ENCODE peak calls at places on chromosomes 5 and 9, in ten cellular contexts. T is esophagus squamous epithelium, W is stomach, S is heart right ventricle, M is sigmoid colon, O is IMR-90, Z is neural progenitor cell, V is cardiac muscle cell, A is body of pancreas, U is H1. Y is an unnamed sample.

GRCh38 chr5:134132372-134133212 is 18.1 kb downstream of the TCF7 start:
- DNase-seq in T (no peak), W (no peak), S (no peak), M (peak; percentile 37), O (no peak), Z (no peak), V (no peak), A (no peak), U (no peak), Y (peak; percentile 84)

GRCh38 chr5:116942622-116943021 is 368.0 kb upstream of the SEMA6A start:
- DNase-seq in T (no peak), W (no peak), S (no peak), M (no peak), O (no peak), Z (no peak), V (no peak), A (no peak), U (no peak), Y (no peak)

GRCh38 chr5:36728697-36729543 is 122.5 kb downstream of the SLC1A3 start:
- DNase-seq in T (no peak), W (no peak), S (peak; percentile 20), M (no peak), O (peak; percentile 73), Z (peak; percentile 76), V (peak; percentile 76), A (peak; percentile 39), U (no peak), Y (no peak)

GRCh38 chr9:124133752-124134151 is 122.2 kb downstream of the LHX2 start:
- DNase-seq in T (no peak), W (peak; percentile 57), S (peak; percentile 29), M (no peak), O (peak; percentile 26), Z (peak; percentile 63), V (peak; percentile 25), A (peak; percentile 63), U (no peak), Y (no peak)

GRCh38 chr5:135218486-135218755 is 180.6 kb downstream of the MACROH2A1 start:
- DNase-seq in T (no peak), W (peak; percentile 14), S (no peak), M (no peak), O (no peak), Z (no peak), V (no peak), A (no peak), U (no peak), Y (no peak)

GRCh38 chr9:131153585-131153984 is 28.2 kb downstream of the NUP214 start:
- DNase-seq in T (no peak), W (no peak), S (no peak), M (no peak), O (no peak), Z (no peak), V (no peak), A (no peak), U (no peak), Y (no peak)

GRCh38 chr9:76018244-76018643 is 127.8 kb downstream of the PCSK5 start:
- DNase-seq in T (no peak), W (peak; percentile 26), S (no peak), M (no peak), O (no peak), Z (no peak), V (no peak), A (peak; percentile 6), U (no peak), Y (no peak)

GRCh38 chr9:107810493-107810931 is 320.9 kb upstream of the KLF4 start:
- DNase-seq in T (no peak), W (no peak), S (no peak), M (no peak), O (peak; percentile 25), Z (no peak), V (no peak), A (peak; percentile 3), U (no peak), Y (no peak)

GRCh38 chr5:60674670-60675069 is 25.3 kb downstream of the DEPDC1B start:
- DNase-seq in T (no peak), W (no peak), S (no peak), M (no peak), O (peak; percentile 38), Z (no peak), V (no peak), A (no peak), U (no peak), Y (no peak)

GRCh38 chr5:39064450-39064849 is 9.7 kb downstream of the RICTOR start:
- DNase-seq in T (no peak), W (no peak), S (no peak), M (no peak), O (no peak), Z (no peak), V (no peak), A (no peak), U (no peak), Y (no peak)

DNA sequence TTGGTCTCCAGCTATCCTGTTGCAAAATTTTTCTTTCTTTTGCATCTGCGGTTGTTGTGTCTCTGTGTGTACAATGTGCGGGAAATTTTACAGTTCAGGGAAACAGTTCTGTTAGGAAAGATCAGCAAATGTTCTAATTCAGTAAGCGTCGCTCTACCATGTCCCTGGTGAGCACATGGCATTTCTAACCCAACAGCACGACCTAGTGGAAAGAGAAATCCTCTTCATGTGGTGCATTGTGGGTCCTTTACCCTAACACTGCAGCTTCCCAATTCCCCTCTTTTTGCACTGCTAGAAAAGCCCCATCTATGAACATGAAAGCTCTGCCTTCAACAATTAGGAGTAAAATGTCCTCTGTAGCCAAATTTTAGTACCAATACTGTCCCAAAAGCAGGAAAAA is 974.2 kb upstream of the CDH9 start:
- DNase-seq in T (no peak), W (no peak), S (no peak), M (no peak), O (no peak), Z (no peak), V (no peak), A (no peak), U (no peak), Y (no peak)
- H3K9me3 ChIP-seq in T (no peaks in the 10 kb centered on the region), W (peaks cover 37% of the 10 kb centered on the region), S (no peaks in the 10 kb centered on the region), M (no peaks in the 10 kb centered on the region), O (peaks cover 17% of the 10 kb centered on the region), Z (peaks cover 13% of the 10 kb centered on the region), V (no peaks in the 10 kb centered on the region), A (no peaks in the 10 kb centered on the region), U (peaks cover 40% of the 10 kb centered on the region), Y (peaks cover 5% of the 10 kb centered on the region)

GRCh38 chr5:107661650-107662044 is 9.1 kb downstream of the EFNA5 start:
- DNase-seq in T (no peak), W (no peak), S (no peak), M (no peak), O (no peak), Z (no peak), V (no peak), A (no peak), U (no peak), Y (no peak)

GRCh38 chr5:107661038-107661649 is 9.6 kb downstream of the EFNA5 start:
- DNase-seq in T (no peak), W (no peak), S (no peak), M (no peak), O (no peak), Z (peak; percentile 89), V (no peak), A (no peak), U (no peak), Y (no peak)

GRCh38 chr5:107665036-107665435 is 5.7 kb downstream of the EFNA5 start:
- DNase-seq in T (no peak), W (no peak), S (no peak), M (no peak), O (no peak), Z (peak; percentile 77), V (no peak), A (no peak), U (no peak), Y (no peak)

GRCh38 chr5:107666051-107666655 is 4.6 kb downstream of the EFNA5 start:
- DNase-seq in T (no peak), W (no peak), S (no peak), M (no peak), O (no peak), Z (no peak), V (no peak), A (no peak), U (no peak), Y (no peak)

DNA sequence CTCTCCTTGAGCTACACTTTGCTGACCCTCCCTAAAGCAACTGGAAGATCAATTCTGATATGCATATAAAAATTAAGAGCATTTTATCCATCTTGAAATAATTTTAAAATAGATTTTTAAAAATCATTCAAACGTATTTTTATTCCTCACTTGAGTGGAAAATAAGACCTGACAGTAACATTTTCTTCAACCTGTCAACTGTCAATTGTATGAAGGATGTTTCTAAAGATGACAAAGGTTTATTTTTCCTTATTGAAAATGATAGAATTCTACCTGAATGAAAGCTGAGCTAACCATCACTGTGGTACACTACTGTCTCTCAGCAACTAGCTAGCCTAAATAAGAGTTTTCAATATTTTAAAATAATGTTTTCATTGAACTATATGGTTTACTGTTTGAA is 7.0 kb downstream of the EFNA5 start:
- DNase-seq in T (no peak), W (no peak), S (no peak), M (no peak), O (no peak), Z (no peak), V (no peak), A (no peak), U (no peak), Y (no peak)
- H3K27ac ChIP-seq in T (no peak overlapping the region), W (no peak overlapping the region), S (no peak overlapping the region), M (no peak overlapping the region), O (no peak overlapping the region), Z (no peak overlapping the region), V (no peak overlapping the region), A (no peak overlapping the region), U (no peak overlapping the region), Y (no peak overlapping the region)

GRCh38 chr5:151168602-151169344 is 11.2 kb upstream of the ANXA6 start:
- DNase-seq in T (no peak), W (no peak), S (no peak), M (peak; percentile 55), O (no peak), Z (no peak), V (peak; percentile 56), A (no peak), U (no peak), Y (no peak)
- H3K4me1 ChIP-seq in T (no peaks in the 10 kb centered on the region), W (peaks cover 6% of the 10 kb centered on the region), S (peaks cover 22% of the 10 kb centered on the region), M (peaks cover 3% of the 10 kb centered on the region), O (no peaks in the 10 kb centered on the region), Z (no peaks in the 10 kb centered on the region), V (peaks cover 26% of the 10 kb centered on the region), A (peaks cover 14% of the 10 kb centered on the region), U (no peaks in the 10 kb centered on the region), Y (peaks cover 11% of the 10 kb centered on the region)

GRCh38 chr5:111243353-111243752 is 19.2 kb downstream of the CAMK4 start:
- DNase-seq in T (no peak), W (no peak), S (no peak), M (no peak), O (no peak), Z (no peak), V (no peak), A (no peak), U (no peak), Y (no peak)

GRCh38 chr5:111248571-111248970 is 24.4 kb downstream of the CAMK4 start:
- DNase-seq in T (no peak), W (no peak), S (no peak), M (no peak), O (no peak), Z (no peak), V (no peak), A (no peak), U (no peak), Y (no peak)

GRCh38 chr5:111242606-111243005 is 18.4 kb downstream of the CAMK4 start:
- DNase-seq in T (no peak), W (no peak), S (no peak), M (no peak), O (no peak), Z (no peak), V (no peak), A (no peak), U (no peak), Y (no peak)

GRCh38 chr5:111245654-111246053 is 21.5 kb downstream of the CAMK4 start:
- DNase-seq in T (no peak), W (no peak), S (no peak), M (no peak), O (no peak), Z (no peak), V (no peak), A (no peak), U (no peak), Y (no peak)

GRCh38 chr5:111246459-111246858 is 22.3 kb downstream of the CAMK4 start:
- DNase-seq in T (no peak), W (no peak), S (no peak), M (no peak), O (no peak), Z (no peak), V (no peak), A (no peak), U (no peak), Y (no peak)
- H3K9me3 ChIP-seq in T (no peaks in the 10 kb centered on the region), W (no peaks in the 10 kb centered on the region), S (no peaks in the 10 kb centered on the region), M (no peaks in the 10 kb centered on the region), O (no peaks in the 10 kb centered on the region), Z (no peaks in the 10 kb centered on the region), V (no peaks in the 10 kb centered on the region), A (no peaks in the 10 kb centered on the region), U (no peaks in the 10 kb centered on the region), Y (no peaks in the 10 kb centered on the region)

Y was measured in effector memory CD4-positive, alpha-beta T cell.